ENCODE peak calls at places on chromosome 12, in nine cellular contexts. A is NCI-H1417; J is germinal center; Y is amniotic epithelial cell; S is activated CD4-positive, alpha-beta T cell treated with anti-CD3 and anti-CD28 coated beads, Interleukin-2, amount 50 U/mL, for 4 hours; T is COR-L47; Z is SW 1271; E is heart right ventricle; D is kidney epithelial cell. X is an unnamed sample.

GRCh38 chr12:68012712-68013111 is 23.5 kb downstream of the IFNG-AS1 start:
- DNase-seq in A (peak), J (no peak), Y (no peak), S (no peak), T (no peak), Z (no peak), E (no peak), D (no peak), X (no peak)

GRCh38 chr12:9214536-9214935 is 6.3 kb upstream of the PZP start:
- DNase-seq in A (peak), J (no peak), Y (no peak), S (no peak), T (no peak), Z (no peak), E (no peak), D (no peak), X (no peak)

GRCh38 chr12:123849517-123849916 is 87.4 kb downstream of the DNAH10 start:
- DNase-seq in A (no peak), J (no peak), Y (no peak), S (no peak), T (no peak), Z (no peak), E (no peak), D (no peak), X (no peak)

GRCh38 chr12:120989687-120990086 is 11.3 kb downstream of the HNF1A start:
- DNase-seq in A (no peak), J (no peak), Y (no peak), S (no peak), T (no peak), Z (no peak), E (no peak), D (no peak), X (no peak)

GRCh38 chr12:117911347-117911746 is 57.4 kb downstream of the KSR2 start:
- DNase-seq in A (no peak), J (no peak), Y (no peak), S (no peak), T (no peak), Z (no peak), E (no peak), D (no peak), X (no peak)

GRCh38 chr12:43812926-43813325 is 6.8 kb upstream of the TWF1 start:
- DNase-seq in A (no peak), J (no peak), Y (peak), S (no peak), T (no peak), Z (no peak), E (no peak), D (no peak), X (no peak)

GRCh38 chr12:27161458-27162228 is 79.3 kb upstream of the C12orf71 start:
- DNase-seq in A (no peak), J (no peak), Y (no peak), S (no peak), T (no peak), Z (no peak), E (no peak), D (no peak), X (no peak)

GRCh38 chr12:73421832-73422231 is 1115.8 kb upstream of the ATXN7L3B start:
- DNase-seq in A (no peak), J (no peak), Y (no peak), S (no peak), T (no peak), Z (peak), E (no peak), D (peak), X (no peak)

GRCh38 chr12:19515179-19515578 is 75.9 kb downstream of the AEBP2 start:
- DNase-seq in A (no peak), J (no peak), Y (peak), S (no peak), T (no peak), Z (no peak), E (no peak), D (no peak), X (no peak)

GRCh38 chr12:16349132-16349463 is 1.7 kb downstream of the MGST1 start:
- DNase-seq in A (no peak), J (no peak), Y (peak), S (no peak), T (no peak), Z (no peak), E (peak), D (no peak), X (peak)

GRCh38 chr12:129704232-129704830 is 199.5 kb downstream of the TMEM132D start:
- DNase-seq in A (no peak), J (no peak), Y (no peak), S (no peak), T (no peak), Z (no peak), E (no peak), D (no peak), X (no peak)

GRCh38 chr12:67391034-67391433 is 121.9 kb downstream of the CAND1 start:
- DNase-seq in A (no peak), J (no peak), Y (peak), S (no peak), T (no peak), Z (no peak), E (no peak), D (no peak), X (no peak)

GRCh38 chr12:47223848-47224213 is 144.1 kb upstream of the AMIGO2 start:
- DNase-seq in A (no peak), J (no peak), Y (peak), S (no peak), T (no peak), Z (no peak), E (peak), D (no peak), X (no peak)

GRCh38 chr12:77667101-77667500 is 163.6 kb upstream of the NAV3 start:
- DNase-seq in A (no peak), J (no peak), Y (peak), S (no peak), T (no peak), Z (no peak), E (no peak), D (peak), X (no peak)

GRCh38 chr12:95173392-95174251 is 43.6 kb downstream of the FGD6 start:
- DNase-seq in A (no peak), J (no peak), Y (peak), S (no peak), T (no peak), Z (no peak), E (peak), D (peak), X (peak)

GRCh38 chr12:116528067-116528466 is 31.1 kb upstream of the MAP1LC3B2 start:
- DNase-seq in A (no peak), J (no peak), Y (peak), S (no peak), T (no peak), Z (peak), E (no peak), D (no peak), X (peak)

X was measured in AG09309.